ENCODE peak calls at places on chromosomes 11 and 22, in ten cellular contexts. S is iris pigment epithelial cell; B is stimulated activated CD4-positive, alpha-beta T cell treated with anti-CD3 and anti-CD28 coated beads, Interleukin-2, amount 100 ng/mL, for 4 hours; K is cardiac muscle cell; T is midbrain; U is H54; D is MM.1S; O is A172; M is SW480; A is fibroblast of pulmonary artery. N is an unnamed sample.
A peak's percentile ranks its signal among the peaks of the same experiment; 100 is the strongest.

GRCh38 chr11:118928108-118928869 is 2.6 kb upstream of the BCL9L start:
- DNase-seq in S (peak; percentile 87), B (peak; percentile 93), K (peak; percentile 95), T (peak; percentile 92), U (peak; percentile 90), D (peak; percentile 88), O (peak; percentile 90), M (peak; percentile 97), A (peak; percentile 94), N (no peak)

GRCh38 chr22:46641829-46642266 is 21.7 kb downstream of the GRAMD4 start:
- DNase-seq in S (no peak), B (no peak), K (peak; percentile 40), T (no peak), U (no peak), D (no peak), O (no peak), M (no peak), A (peak; percentile 22), N (no peak)

GRCh38 chr11:68727783-68728182 is 23.5 kb downstream of the TESMIN start:
- DNase-seq in S (no peak), B (no peak), K (no peak), T (no peak), U (no peak), D (no peak), O (no peak), M (peak; percentile 56), A (peak; percentile 46), N (no peak)

GRCh38 chr11:20790622-20791021 is 121.2 kb downstream of the NELL1 start:
- DNase-seq in S (no peak), B (no peak), K (no peak), T (no peak), U (no peak), D (no peak), O (no peak), M (no peak), A (no peak), N (no peak)

GRCh38 chr22:37023743-37024338 is 4.3 kb downstream of the MPST start:
- DNase-seq in S (no peak), B (no peak), K (no peak), T (no peak), U (no peak), D (no peak), O (no peak), M (no peak), A (no peak), N (no peak)

GRCh38 chr22:37621352-37621860 is 12.8 kb downstream of the GGA1 start:
- DNase-seq in S (no peak), B (no peak), K (no peak), T (no peak), U (no peak), D (no peak), O (no peak), M (no peak), A (no peak), N (no peak)

GRCh38 chr11:65968600-65969482 is 7.3 kb downstream of the SART1 start:
- DNase-seq in S (no peak), B (no peak), K (no peak), T (no peak), U (no peak), D (no peak), O (no peak), M (no peak), A (no peak), N (no peak)

GRCh38 chr11:44319552-44320288 is 9.8 kb upstream of the ALX4 start:
- DNase-seq in S (no peak), B (no peak), K (no peak), T (no peak), U (no peak), D (no peak), O (no peak), M (no peak), A (no peak), N (no peak)

GRCh38 chr22:48096411-48096810 is 1334.0 kb downstream of the TBC1D22A start:
- DNase-seq in S (no peak), B (no peak), K (no peak), T (no peak), U (no peak), D (no peak), O (no peak), M (no peak), A (no peak), N (no peak)

GRCh38 chr11:432501-433100 is 9.2 kb downstream of the ANO9 start:
- DNase-seq in S (no peak), B (no peak), K (no peak), T (no peak), U (no peak), D (no peak), O (no peak), M (no peak), A (no peak), N (no peak)

GRCh38 chr11:68989936-68990606 is 9.3 kb upstream of the MRGPRD start:
- DNase-seq in S (no peak), B (no peak), K (no peak), T (no peak), U (no peak), D (no peak), O (no peak), M (no peak), A (no peak), N (no peak)

GRCh38 chr11:5712507-5712906 is 22.9 kb downstream of the TRIM22 start:
- DNase-seq in S (peak; percentile 3), B (no peak), K (peak; percentile 4), T (no peak), U (no peak), D (no peak), O (no peak), M (peak; percentile 20), A (peak; percentile 25), N (no peak)

GRCh38 chr11:76680517-76681425 is 10.2 kb upstream of the LRRC32 start:
- DNase-seq in S (peak; percentile 66), B (peak; percentile 38), K (peak; percentile 79), T (peak; percentile 28), U (peak; percentile 87), D (peak; percentile 70), O (peak; percentile 64), M (peak; percentile 69), A (peak; percentile 77), N (no peak)